ENCODE peak calls at places on chromosomes 1 and 21, in four cellular contexts. E is tibial artery, V is heart left ventricle, J is esophagus squamous epithelium. X is an unnamed sample. For H3K4me1, the result is how much of the 10 kb centered on the place peaks cover.

GRCh38 chr1:46380508-46380907 is 13.6 kb upstream of the FAAH start:
- DNase-seq in E (no peak), V (no peak), J (no peak), X (no peak)

GRCh38 chr1:217498209-217498608 is 132.7 kb downstream of the GPATCH2 start:
- DNase-seq in E (no peak), V (no peak), J (no peak), X (no peak)

GRCh38 chr1:12001249-12001917 is 17.9 kb upstream of the MIIP start:
- DNase-seq in E (no peak), V (no peak), J (no peak), X (peak)

GRCh38 chr1:101219919-101220695 is 16.7 kb upstream of the S1PR1 start:
- DNase-seq in E (no peak), V (peak), J (no peak), X (no peak)

GRCh38 chr1:17207540-17207939 is 2.6 kb downstream of the PADI1 start:
- DNase-seq in E (no peak), V (no peak), J (no peak), X (no peak)

GRCh38 chr1:206721454-206721853 is 36.7 kb downstream of the MAPKAPK2 start:
- DNase-seq in E (no peak), V (no peak), J (no peak), X (no peak)

GRCh38 chr1:198107041-198107440 is 49.8 kb upstream of the NEK7 start:
- DNase-seq in E (no peak), V (no peak), J (no peak), X (no peak)

GRCh38 chr1:174743654-174744561 is 255.8 kb upstream of the CACYBP start:
- DNase-seq in E (no peak), V (no peak), J (no peak), X (peak)

GRCh38 chr1:84145051-84145450 is 980 bp downstream of the PRKACB start:
- DNase-seq in E (no peak), V (no peak), J (no peak), X (no peak)

GRCh38 chr1:241180569-241180968 is 176.4 kb downstream of the RGS7 start:
- DNase-seq in E (no peak), V (no peak), J (no peak), X (no peak)

GRCh38 chr1:202561726-202562442 is 148.4 kb downstream of the SYT2 start:
- DNase-seq in E (no peak), V (no peak), J (no peak), X (no peak)

GRCh38 chr1:46445773-46446256 is 43.8 kb upstream of the DMBX1 start:
- DNase-seq in E (no peak), V (no peak), J (no peak), X (no peak)

GRCh38 chr1:25031601-25031965 is 101.5 kb upstream of the RUNX3 start:
- DNase-seq in E (no peak), V (no peak), J (no peak), X (no peak)
- H3K4me3 ChIP-seq in E (no peak), V (no peak), J (no peak), X (no peak)

GRCh38 chr21:42009018-42009830 is 936 bp downstream of the ZBTB21 start:
- DNase-seq in E (peak), V (peak), J (no peak), X (peak)
- TF ChIP-seq CTCF in E (peak), V (no peak), J (no peak), X (peak)

GRCh38 chr1:228093050-228093906 is 9.8 kb downstream of the C1orf35 start:
- DNase-seq in E (peak), V (no peak), J (no peak), X (no peak)

GRCh38 chr1:228089520-228090380 is 7.2 kb downstream of the ARF1 start:
- DNase-seq in E (peak), V (no peak), J (no peak), X (no peak)

GRCh38 chr1:228090613-228091081 is 8.1 kb downstream of the ARF1 start:
- DNase-seq in E (peak), V (no peak), J (no peak), X (no peak)

GRCh38 chr1:228092342-228093049 is 10.0 kb downstream of the ARF1 start:
- DNase-seq in E (no peak), V (no peak), J (no peak), X (no peak)

DNA sequence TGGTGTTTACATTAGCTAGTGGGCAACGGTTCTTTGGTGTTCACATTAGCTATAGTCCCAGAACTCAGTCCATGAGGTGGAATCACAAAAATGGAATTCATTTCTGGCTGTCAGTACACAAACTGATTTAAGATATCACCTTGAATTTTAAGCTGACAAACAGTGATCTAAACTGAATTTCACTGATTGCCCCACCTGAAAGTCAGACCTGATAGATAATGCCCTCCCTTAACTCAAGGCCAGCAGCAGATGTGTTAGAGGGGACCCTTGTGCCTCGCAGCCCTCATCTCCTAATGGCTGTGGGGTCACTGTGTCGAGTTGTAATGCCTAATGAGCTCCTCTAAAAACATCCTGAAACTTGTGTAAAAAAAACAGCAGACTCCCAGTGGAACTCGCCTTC is 8.6 kb downstream of the ARF1 start:
- DNase-seq in E (no peak), V (no peak), J (no peak), X (no peak)
- H3K4me1 ChIP-seq in E (under half), V (half or more), J (half or more), X (under half)

DNA sequence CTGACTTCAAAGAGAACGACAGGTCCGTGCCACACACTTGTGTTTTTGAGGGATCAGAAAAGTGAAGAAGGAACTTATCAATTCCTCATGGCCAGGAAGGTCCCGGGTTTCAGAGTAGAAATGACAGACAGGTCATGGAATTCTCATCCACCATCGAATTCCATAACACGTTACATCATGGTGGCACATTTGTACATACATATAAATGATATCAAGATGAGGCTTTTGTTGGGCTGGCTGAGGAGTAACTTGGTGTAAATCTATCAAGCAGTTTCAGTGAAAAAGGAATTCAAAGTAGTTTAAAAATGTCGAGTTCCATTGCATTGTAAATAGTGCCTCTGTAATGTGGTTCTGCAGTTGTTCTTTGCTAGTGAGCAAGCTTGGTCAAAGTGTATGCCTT is 22.9 kb upstream of the GNPAT start:
- DNase-seq in E (no peak), V (no peak), J (no peak), X (no peak)
- H3K4me3 ChIP-seq in E (no peak), V (no peak), J (no peak), X (no peak)

GRCh38 chr1:165988817-165989216 is 161.4 kb downstream of the UCK2 start:
- DNase-seq in E (no peak), V (no peak), J (no peak), X (no peak)

GRCh38 chr1:165988275-165988674 is 160.9 kb downstream of the UCK2 start:
- DNase-seq in E (no peak), V (no peak), J (no peak), X (peak)
- TF ChIP-seq CTCF in E (no peak), V (no peak), J (no peak), X (no peak)

GRCh38 chr1:200306954-200307754 is 102.7 kb downstream of the ZNF281 start:
- DNase-seq in E (no peak), V (no peak), J (no peak), X (peak)
- H3K4me1 ChIP-seq in E (under half), V (under half), J (under half), X (under half)

GRCh38 chr1:82628887-82629286 is 828.2 kb downstream of the ADGRL2 start:
- DNase-seq in E (no peak), V (no peak), J (no peak), X (no peak)

DNA sequence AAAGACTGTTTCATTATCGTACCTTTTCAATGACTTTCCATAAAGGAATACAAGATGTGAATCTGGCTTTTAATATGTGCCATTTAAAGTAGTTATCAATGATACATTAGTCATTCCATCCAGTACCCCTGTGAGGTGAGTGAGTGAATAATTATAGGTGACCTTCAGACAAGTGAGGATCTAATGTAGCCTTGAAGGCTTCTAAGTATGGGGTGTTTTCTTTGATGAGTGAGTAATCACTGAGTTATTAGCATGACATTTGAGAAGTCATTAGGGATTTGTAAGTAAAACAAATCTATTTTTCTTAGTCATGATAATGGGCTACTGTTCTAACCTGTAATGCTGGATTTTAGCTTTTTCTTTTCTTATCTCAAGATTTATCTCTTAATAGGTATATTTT is 831.4 kb downstream of the ADGRL2 start:
- DNase-seq in E (no peak), V (no peak), J (no peak), X (no peak)
- H3K4me3 ChIP-seq in E (no peak), V (no peak), J (no peak), X (no peak)

DNA sequence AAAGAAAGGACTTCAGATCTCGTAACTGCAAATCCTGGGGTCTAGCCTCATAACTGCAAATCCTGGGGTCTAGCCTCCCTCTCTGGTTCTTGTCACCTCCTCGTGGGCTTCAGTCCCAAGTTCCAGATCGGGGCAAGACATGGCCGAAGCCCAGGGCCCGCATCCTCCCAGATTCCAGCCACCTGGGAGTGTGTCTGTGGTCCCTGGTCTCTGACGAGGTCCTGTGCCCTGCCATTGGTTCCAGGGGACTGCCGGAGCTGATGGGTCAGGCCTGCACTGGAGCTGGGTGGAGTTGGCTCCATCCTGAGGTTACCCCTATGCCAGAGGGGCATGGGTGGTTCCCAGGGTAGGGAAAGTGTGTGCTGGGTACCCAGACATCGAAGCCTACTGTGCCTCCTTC is 17.7 kb upstream of the C1orf174 start:
- DNase-seq in E (no peak), V (no peak), J (no peak), X (no peak)
- TF ChIP-seq CTCF in E (no peak), V (no peak), J (no peak), X (no peak)

GRCh38 chr1:170307426-170307825 is 161.7 kb downstream of the NTMT2 start:
- DNase-seq in E (no peak), V (no peak), J (no peak), X (no peak)
- H3K4me1 ChIP-seq in E (under half), V (half or more), J (under half), X (under half)

GRCh38 chr1:3161130-3161840 is 92.3 kb downstream of the PRDM16 start:
- DNase-seq in E (no peak), V (no peak), J (no peak), X (no peak)

GRCh38 chr1:3159996-3160395 is 91.0 kb downstream of the PRDM16 start:
- DNase-seq in E (no peak), V (no peak), J (no peak), X (no peak)

GRCh38 chr1:3162483-3162882 is 93.5 kb downstream of the PRDM16 start:
- DNase-seq in E (no peak), V (no peak), J (no peak), X (no peak)

GRCh38 chr1:3159121-3159520 is 90.1 kb downstream of the PRDM16 start:
- DNase-seq in E (no peak), V (no peak), J (no peak), X (no peak)

DNA sequence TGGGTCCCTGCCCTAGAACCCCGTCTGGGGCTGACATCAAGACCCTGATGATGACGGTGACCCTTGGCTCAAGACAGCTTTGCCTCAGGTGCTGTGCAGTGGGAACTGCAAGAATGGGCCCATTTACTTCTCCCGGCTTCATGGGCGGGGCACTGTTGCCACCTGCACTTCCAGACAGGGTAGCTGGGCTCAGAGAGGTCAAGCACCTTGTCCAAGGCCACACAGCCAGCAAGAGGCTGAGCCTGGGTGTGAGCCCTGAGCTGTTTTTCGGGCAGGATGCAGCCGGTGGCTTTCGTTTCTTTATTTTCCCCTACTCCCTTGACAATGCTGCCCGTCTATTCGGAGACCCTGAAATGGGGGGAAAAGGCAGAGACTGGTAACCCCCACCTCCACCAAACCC is 91.6 kb downstream of the PRDM16 start:
- DNase-seq in E (no peak), V (no peak), J (no peak), X (no peak)
- H3K4me3 ChIP-seq in E (no peak), V (no peak), J (no peak), X (no peak)